ENCODE peak calls at places on chromosomes 3 and 15, in five cellular contexts. C, U, B, W and R are unnamed samples.

GRCh38 chr3:47850062-47850802 is 47.3 kb downstream of the DHX30 start:
- DNase-seq in C (peak), U (peak), B (peak), W (no peak), R (no peak)

GRCh38 chr15:79886119-79886518 is 10.7 kb downstream of the MTHFS start:
- DNase-seq in C (no peak), U (no peak), B (no peak), W (no peak), R (no peak)

GRCh38 chr15:91694829-91695205 is 158.7 kb upstream of the SLCO3A1 start:
- DNase-seq in C (no peak), U (peak), B (no peak), W (no peak), R (no peak)

GRCh38 chr3:108393128-108393900 is 97.0 kb downstream of the HHLA2 start:
- DNase-seq in C (no peak), U (no peak), B (no peak), W (no peak), R (no peak)

GRCh38 chr3:129606522-129607390 is at the start of gene PLXND1:
- DNase-seq in C (peak), U (peak), B (no peak), W (peak), R (peak)

GRCh38 chr3:175728566-175728965 is 869.4 kb downstream of the NAALADL2 start:
- DNase-seq in C (no peak), U (peak), B (no peak), W (no peak), R (no peak)

GRCh38 chr3:162468791-162469190 is 972.2 kb downstream of the OTOL1 start:
- DNase-seq in C (no peak), U (no peak), B (no peak), W (no peak), R (no peak)

GRCh38 chr15:63407612-63408011 is 26.0 kb upstream of the CA12 start:
- DNase-seq in C (no peak), U (no peak), B (no peak), W (no peak), R (no peak)

GRCh38 chr3:55066406-55067128 is 138.7 kb upstream of the LRTM1 start:
- DNase-seq in C (no peak), U (peak), B (no peak), W (no peak), R (no peak)

GRCh38 chr3:68878322-68878721 is 54.0 kb downstream of the TAFA4 start:
- DNase-seq in C (peak), U (peak), B (peak), W (peak), R (no peak)

GRCh38 chr3:177960722-177961121 is 575.5 kb upstream of the KCNMB2 start:
- DNase-seq in C (no peak), U (no peak), B (no peak), W (no peak), R (no peak)

GRCh38 chr15:81293728-81294500 is 30.0 kb downstream of the STARD5 start:
- DNase-seq in C (no peak), U (no peak), B (peak), W (no peak), R (peak)

GRCh38 chr3:83953417-83954089 is 1005.2 kb upstream of the CADM2 start:
- DNase-seq in C (no peak), U (no peak), B (no peak), W (no peak), R (no peak)

GRCh38 chr3:18080198-18080689 is 337.8 kb upstream of the TBC1D5 start:
- DNase-seq in C (peak), U (peak), B (no peak), W (no peak), R (no peak)

GRCh38 chr3:74000715-74001114 is 376.0 kb upstream of the PDZRN3 start:
- DNase-seq in C (no peak), U (peak), B (no peak), W (no peak), R (no peak)

GRCh38 chr15:41377978-41378377 is 24.3 kb downstream of the NDUFAF1 start:
- DNase-seq in C (no peak), U (no peak), B (no peak), W (no peak), R (no peak)

GRCh38 chr15:98035577-98036010 is 75.1 kb downstream of the ARRDC4 start:
- DNase-seq in C (no peak), U (no peak), B (no peak), W (no peak), R (no peak)

GRCh38 chr15:62068071-62068786 is 1.5 kb downstream of the C2CD4A start:
- DNase-seq in C (no peak), U (peak), B (no peak), W (peak), R (peak)

GRCh38 chr15:81516461-81516860 is 142.4 kb upstream of the TMC3 start:
- DNase-seq in C (peak), U (peak), B (no peak), W (no peak), R (no peak)

GRCh38 chr3:27046346-27046745 is 322.8 kb downstream of the NEK10 start:
- DNase-seq in C (no peak), U (no peak), B (no peak), W (no peak), R (no peak)

GRCh38 chr15:39597751-39598185 is 16.9 kb downstream of the THBS1 start:
- DNase-seq in C (no peak), U (peak), B (no peak), W (no peak), R (no peak)

GRCh38 chr3:139642981-139643380 is 34.8 kb downstream of the NMNAT3 start:
- DNase-seq in C (no peak), U (no peak), B (no peak), W (no peak), R (no peak)

GRCh38 chr15:85746641-85747040 is 48.1 kb downstream of the KLHL25 start:
- DNase-seq in C (no peak), U (no peak), B (no peak), W (no peak), R (no peak)

GRCh38 chr3:111577798-111578685 is 17.1 kb downstream of the ZBED2 start:
- DNase-seq in C (peak), U (peak), B (peak), W (no peak), R (peak)
- TF ChIP-seq CTCF in C (peak), U (peak), B (peak), W (no peak), R (peak)

DNA sequence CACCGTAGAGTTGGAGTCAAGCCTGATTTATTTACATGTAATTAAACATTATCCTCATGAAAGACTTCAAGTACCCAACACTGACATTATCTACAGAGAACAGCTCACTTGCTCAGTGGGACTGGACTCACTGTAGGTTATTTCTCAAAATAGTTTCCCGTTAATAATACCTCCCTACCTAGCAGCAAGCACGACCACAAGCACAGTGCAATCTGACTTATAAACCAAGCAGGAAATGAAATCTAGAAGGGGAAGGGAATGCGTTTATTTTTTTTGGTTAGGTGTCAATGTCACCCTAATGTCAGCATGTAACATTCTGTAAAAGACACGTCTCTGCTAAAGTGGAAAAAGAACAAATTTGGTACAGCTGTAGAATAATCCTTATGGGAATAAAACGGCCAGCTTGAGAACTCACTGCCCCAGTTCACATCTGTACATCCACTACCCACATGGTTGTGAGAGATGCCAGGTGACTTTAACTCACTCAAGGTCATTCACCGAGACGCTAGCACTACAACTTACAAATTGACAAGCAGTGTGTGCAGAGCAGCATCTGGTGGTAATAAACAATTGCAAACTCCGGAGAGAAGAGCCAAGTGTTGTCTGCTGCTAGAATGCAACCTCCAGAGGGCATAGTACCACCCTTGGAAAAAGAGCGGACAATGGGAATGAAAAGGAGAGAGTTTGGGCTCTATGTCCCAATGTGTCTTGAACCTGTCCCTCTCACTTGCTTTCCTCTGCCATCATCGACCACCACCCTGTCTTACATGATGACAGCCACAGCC is 242.5 kb downstream of the CADPS start:
- DNase-seq in C (no peak), U (peak), B (no peak), W (no peak), R (no peak)
- TF ChIP-seq CTCF in C (peak), U (peak), B (peak), W (no peak), R (no peak)

GRCh38 chr3:152206243-152206642 is 62.5 kb upstream of the MBNL1 start:
- DNase-seq in C (no peak), U (no peak), B (no peak), W (no peak), R (no peak)
- TF ChIP-seq CTCF in C (no peak), U (no peak), B (no peak), W (no peak), R (no peak)

DNA sequence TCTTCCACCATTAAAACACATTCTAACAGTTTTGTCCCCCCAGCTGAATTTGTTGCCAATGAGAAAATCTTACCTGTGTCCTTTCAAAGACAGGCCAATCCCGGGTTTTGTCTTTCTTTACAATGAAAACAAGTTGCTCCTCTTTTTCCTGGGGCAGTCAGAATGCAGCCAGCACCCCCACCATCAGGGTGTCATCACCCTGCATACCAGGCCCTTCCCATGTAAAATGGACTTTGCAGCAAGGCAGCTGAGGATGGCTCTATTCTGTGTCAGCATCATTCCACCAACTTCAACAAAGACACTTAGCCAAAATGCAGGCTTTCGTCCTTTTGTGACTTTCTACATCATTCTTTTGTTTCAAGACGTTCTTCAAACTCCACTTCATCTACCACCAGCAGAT is 490.9 kb downstream of the OCA2 start:
- DNase-seq in C (no peak), U (no peak), B (no peak), W (no peak), R (no peak)
- TF ChIP-seq CTCF in C (no peak), U (no peak), B (no peak), W (no peak), R (no peak)

GRCh38 chr3:156751461-156752025 is 74.6 kb upstream of the LEKR1 start:
- DNase-seq in C (peak), U (peak), B (no peak), W (no peak), R (no peak)

GRCh38 chr3:156750874-156751245 is 75.3 kb upstream of the LEKR1 start:
- DNase-seq in C (peak), U (peak), B (no peak), W (no peak), R (no peak)

GRCh38 chr3:156750191-156750873 is 75.8 kb upstream of the LEKR1 start:
- DNase-seq in C (peak), U (peak), B (no peak), W (no peak), R (no peak)

GRCh38 chr3:156747046-156747445 is 72.7 kb downstream of the TIPARP start:
- DNase-seq in C (no peak), U (no peak), B (no peak), W (no peak), R (no peak)

DNA sequence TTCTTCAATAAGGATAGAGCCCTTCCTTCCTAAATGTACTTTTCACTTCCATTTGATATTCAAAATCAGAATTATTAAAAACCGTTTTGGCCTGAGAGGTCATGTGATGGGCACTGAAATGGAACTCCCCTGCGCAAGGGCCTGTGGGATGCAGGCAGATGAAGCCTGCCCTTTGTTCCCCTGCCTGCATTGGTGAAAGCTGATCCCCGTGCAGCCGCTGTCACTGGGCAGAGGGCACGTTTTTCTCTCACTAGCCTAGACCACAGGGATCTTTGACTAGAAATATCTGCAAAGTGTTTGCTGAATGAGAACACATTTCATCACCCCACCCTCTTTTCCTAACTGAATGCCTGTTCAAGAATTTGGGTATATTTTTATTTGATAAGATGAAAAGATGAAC is 74.9 kb downstream of the TIPARP start:
- DNase-seq in C (peak), U (no peak), B (no peak), W (peak), R (no peak)
- TF ChIP-seq CTCF in C (no peak), U (no peak), B (no peak), W (no peak), R (no peak)

GRCh38 chr3:4766263-4766662 is 213.0 kb upstream of the BHLHE40 start:
- DNase-seq in C (no peak), U (no peak), B (no peak), W (no peak), R (no peak)
- TF ChIP-seq CTCF in C (no peak), U (no peak), B (no peak), W (no peak), R (no peak)